ENCODE peak calls at places on chromosome 14, in nine cellular contexts. One of them, this sample, is unnamed.

GRCh38 chr14:95460647-95461478 is 55.6 kb downstream of the SYNE3 start:
- DNase-seq in suprapubic skin: no peak
- DNase-seq in tibial artery: no peak
- DNase-seq in ovary: peak; percentile 60
- DNase-seq in astrocyte of the cerebellum: peak; percentile 35
- DNase-seq in heart right ventricle: no peak
- DNase-seq in Panc1: no peak
- DNase-seq in left ventricle myocardium inferior: no peak
- DNase-seq in OCI-LY7: no peak
- DNase-seq in this sample: no peak

GRCh38 chr14:101476931-101477553 is 84.3 kb upstream of the DIO3 start:
- DNase-seq in Panc1: peak; percentile 65
- DNase-seq in ovary: no peak
- DNase-seq in OCI-LY7: peak; percentile 6
- DNase-seq in left ventricle myocardium inferior: no peak
- DNase-seq in heart right ventricle: no peak
- DNase-seq in suprapubic skin: peak; percentile 66
- DNase-seq in tibial artery: peak; percentile 60
- DNase-seq in astrocyte of the cerebellum: no peak
- DNase-seq in this sample: no peak

GRCh38 chr14:98323850-98324249 is 948.1 kb downstream of the BCL11B start:
- DNase-seq in ovary: no peak
- DNase-seq in left ventricle myocardium inferior: no peak
- DNase-seq in tibial artery: no peak
- DNase-seq in astrocyte of the cerebellum: peak; percentile 81
- DNase-seq in OCI-LY7: no peak
- DNase-seq in Panc1: no peak
- DNase-seq in suprapubic skin: no peak
- DNase-seq in heart right ventricle: no peak
- DNase-seq in this sample: no peak

GRCh38 chr14:32201816-32202467 is at the start of gene RNU6-7:
- DNase-seq in heart right ventricle: peak; percentile 18
- DNase-seq in astrocyte of the cerebellum: no peak
- DNase-seq in OCI-LY7: no peak
- DNase-seq in left ventricle myocardium inferior: peak; percentile 20
- DNase-seq in ovary: peak; percentile 77
- DNase-seq in suprapubic skin: no peak
- DNase-seq in tibial artery: peak; percentile 70
- DNase-seq in Panc1: peak; percentile 46
- DNase-seq in this sample: no peak

GRCh38 chr14:49975286-49975685 is 82.4 kb downstream of the ARF6 start:
- DNase-seq in OCI-LY7: no peak
- DNase-seq in ovary: no peak
- DNase-seq in tibial artery: no peak
- DNase-seq in left ventricle myocardium inferior: no peak
- DNase-seq in heart right ventricle: no peak
- DNase-seq in Panc1: peak; percentile 92
- DNase-seq in suprapubic skin: no peak
- DNase-seq in astrocyte of the cerebellum: peak; percentile 83
- DNase-seq in this sample: no peak

GRCh38 chr14:104794099-104794498 is 1.4 kb downstream of the AKT1 start:
- DNase-seq in astrocyte of the cerebellum: peak; percentile 34
- DNase-seq in tibial artery: no peak
- DNase-seq in ovary: peak; percentile 71
- DNase-seq in suprapubic skin: no peak
- DNase-seq in OCI-LY7: peak; percentile 39
- DNase-seq in Panc1: no peak
- DNase-seq in left ventricle myocardium inferior: no peak
- DNase-seq in heart right ventricle: peak; percentile 59
- DNase-seq in this sample: no peak

GRCh38 chr14:81990312-81990761 is 456.7 kb upstream of the SEL1L start:
- DNase-seq in astrocyte of the cerebellum: peak; percentile 42
- DNase-seq in left ventricle myocardium inferior: no peak
- DNase-seq in heart right ventricle: no peak
- DNase-seq in ovary: no peak
- DNase-seq in OCI-LY7: peak; percentile 57
- DNase-seq in tibial artery: no peak
- DNase-seq in Panc1: peak; percentile 38
- DNase-seq in suprapubic skin: no peak
- DNase-seq in this sample: peak; percentile 7

GRCh38 chr14:50821471-50822464 is 9.2 kb downstream of the NIN start:
- DNase-seq in Panc1: no peak
- DNase-seq in heart right ventricle: peak; percentile 36
- DNase-seq in suprapubic skin: no peak
- DNase-seq in OCI-LY7: no peak
- DNase-seq in astrocyte of the cerebellum: no peak
- DNase-seq in left ventricle myocardium inferior: peak; percentile 28
- DNase-seq in tibial artery: no peak
- DNase-seq in ovary: no peak
- DNase-seq in this sample: no peak

GRCh38 chr14:26765768-26766550 is 168.1 kb upstream of the NOVA1 start:
- DNase-seq in heart right ventricle: peak; percentile 12
- DNase-seq in left ventricle myocardium inferior: peak; percentile 41
- DNase-seq in astrocyte of the cerebellum: peak; percentile 87
- DNase-seq in ovary: no peak
- DNase-seq in OCI-LY7: no peak
- DNase-seq in suprapubic skin: no peak
- DNase-seq in Panc1: no peak
- DNase-seq in tibial artery: no peak
- DNase-seq in this sample: no peak

GRCh38 chr14:72706485-72706884 is 187.4 kb downstream of the DPF3 start:
- DNase-seq in ovary: no peak
- DNase-seq in tibial artery: no peak
- DNase-seq in left ventricle myocardium inferior: no peak
- DNase-seq in astrocyte of the cerebellum: no peak
- DNase-seq in heart right ventricle: no peak
- DNase-seq in Panc1: no peak
- DNase-seq in suprapubic skin: no peak
- DNase-seq in OCI-LY7: no peak
- DNase-seq in this sample: no peak

GRCh38 chr14:95516554-95517209 is at the start of gene SYNE3:
- DNase-seq in suprapubic skin: peak; percentile 84
- DNase-seq in ovary: peak; percentile 71
- DNase-seq in Panc1: no peak
- DNase-seq in heart right ventricle: peak; percentile 80
- DNase-seq in left ventricle myocardium inferior: peak; percentile 78
- DNase-seq in tibial artery: peak; percentile 82
- DNase-seq in astrocyte of the cerebellum: no peak
- DNase-seq in OCI-LY7: no peak
- DNase-seq in this sample: no peak

GRCh38 chr14:103066399-103066798 is 9.1 kb upstream of the CDC42BPB start:
- DNase-seq in heart right ventricle: no peak
- DNase-seq in astrocyte of the cerebellum: no peak
- DNase-seq in tibial artery: no peak
- DNase-seq in suprapubic skin: no peak
- DNase-seq in ovary: peak; percentile 49
- DNase-seq in Panc1: no peak
- DNase-seq in OCI-LY7: no peak
- DNase-seq in left ventricle myocardium inferior: no peak
- DNase-seq in this sample: no peak

GRCh38 chr14:47447076-47447475 is 228.3 kb downstream of the MDGA2 start:
- DNase-seq in tibial artery: no peak
- DNase-seq in Panc1: no peak
- DNase-seq in heart right ventricle: no peak
- DNase-seq in left ventricle myocardium inferior: no peak
- DNase-seq in suprapubic skin: no peak
- DNase-seq in astrocyte of the cerebellum: no peak
- DNase-seq in ovary: no peak
- DNase-seq in OCI-LY7: no peak
- DNase-seq in this sample: no peak

GRCh38 chr14:47439953-47440352 is 235.5 kb downstream of the MDGA2 start:
- DNase-seq in OCI-LY7: no peak
- DNase-seq in ovary: no peak
- DNase-seq in tibial artery: no peak
- DNase-seq in left ventricle myocardium inferior: no peak
- DNase-seq in astrocyte of the cerebellum: no peak
- DNase-seq in Panc1: no peak
- DNase-seq in heart right ventricle: no peak
- DNase-seq in suprapubic skin: no peak
- DNase-seq in this sample: no peak

GRCh38 chr14:47438650-47439140 is 236.7 kb downstream of the MDGA2 start:
- DNase-seq in tibial artery: no peak
- DNase-seq in suprapubic skin: no peak
- DNase-seq in left ventricle myocardium inferior: no peak
- DNase-seq in Panc1: no peak
- DNase-seq in astrocyte of the cerebellum: peak; percentile 38
- DNase-seq in OCI-LY7: no peak
- DNase-seq in heart right ventricle: no peak
- DNase-seq in ovary: no peak
- DNase-seq in this sample: no peak

GRCh38 chr14:47442206-47442605 is 233.2 kb downstream of the MDGA2 start:
- DNase-seq in left ventricle myocardium inferior: no peak
- DNase-seq in suprapubic skin: no peak
- DNase-seq in ovary: no peak
- DNase-seq in OCI-LY7: no peak
- DNase-seq in Panc1: no peak
- DNase-seq in heart right ventricle: no peak
- DNase-seq in astrocyte of the cerebellum: peak; percentile 2
- DNase-seq in tibial artery: no peak
- DNase-seq in this sample: no peak
- TF ChIP-seq CTCF in left ventricle myocardium inferior: peak; percentile 22
- TF ChIP-seq CTCF in suprapubic skin: no peak
- TF ChIP-seq CTCF in ovary: no peak
- TF ChIP-seq CTCF in OCI-LY7: no peak
- TF ChIP-seq CTCF in Panc1: peak; percentile 14
- TF ChIP-seq CTCF in heart right ventricle: no peak
- TF ChIP-seq CTCF in astrocyte of the cerebellum: peak; percentile 27
- TF ChIP-seq CTCF in tibial artery: no peak
- TF ChIP-seq CTCF in this sample: no peak

DNA sequence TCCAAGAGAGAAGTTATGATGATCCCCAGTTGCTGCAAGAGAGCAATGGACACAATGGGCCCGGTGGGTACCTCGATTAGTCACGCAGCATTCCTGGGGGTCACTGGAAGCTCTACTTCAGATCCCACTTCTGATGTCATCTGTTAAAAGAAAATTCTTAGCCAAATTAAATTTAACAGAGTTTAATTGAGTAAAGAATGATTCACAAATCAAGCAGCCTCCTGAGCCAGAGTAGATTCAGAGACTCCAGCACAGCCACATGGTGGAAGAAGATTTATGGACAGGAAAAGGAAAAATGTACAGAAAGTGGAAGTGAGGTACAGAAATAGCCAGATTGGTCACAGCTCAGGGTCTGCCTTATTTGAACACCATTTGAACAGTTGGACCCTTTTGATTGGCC is 107.5 kb downstream of the SPTSSA start:
- DNase-seq in tibial artery: no peak
- DNase-seq in left ventricle myocardium inferior: no peak
- DNase-seq in OCI-LY7: no peak
- DNase-seq in ovary: no peak
- DNase-seq in suprapubic skin: no peak
- DNase-seq in astrocyte of the cerebellum: no peak
- DNase-seq in heart right ventricle: no peak
- DNase-seq in Panc1: no peak
- DNase-seq in this sample: no peak
- H3K4me3 ChIP-seq in tibial artery: no peak overlapping the region
- H3K4me3 ChIP-seq in left ventricle myocardium inferior: no peak overlapping the region
- H3K4me3 ChIP-seq in OCI-LY7: no peak overlapping the region
- H3K4me3 ChIP-seq in ovary: no peak overlapping the region
- H3K4me3 ChIP-seq in suprapubic skin: no peak overlapping the region
- H3K4me3 ChIP-seq in astrocyte of the cerebellum: no peak overlapping the region
- H3K4me3 ChIP-seq in heart right ventricle: no peak overlapping the region
- H3K4me3 ChIP-seq in Panc1: no peak overlapping the region
- H3K4me3 ChIP-seq in this sample: no peak overlapping the region

GRCh38 chr14:86646688-86647687 is 1117.0 kb downstream of the FLRT2 start:
- DNase-seq in OCI-LY7: peak; percentile 23
- DNase-seq in astrocyte of the cerebellum: no peak
- DNase-seq in tibial artery: no peak
- DNase-seq in suprapubic skin: no peak
- DNase-seq in Panc1: no peak
- DNase-seq in left ventricle myocardium inferior: no peak
- DNase-seq in heart right ventricle: no peak
- DNase-seq in ovary: no peak
- DNase-seq in this sample: no peak
- TF ChIP-seq CTCF in OCI-LY7: peak; percentile 80
- TF ChIP-seq CTCF in astrocyte of the cerebellum: no peak
- TF ChIP-seq CTCF in tibial artery: no peak
- TF ChIP-seq CTCF in suprapubic skin: no peak
- TF ChIP-seq CTCF in Panc1: peak; percentile 33
- TF ChIP-seq CTCF in left ventricle myocardium inferior: no peak
- TF ChIP-seq CTCF in heart right ventricle: no peak
- TF ChIP-seq CTCF in ovary: no peak
- TF ChIP-seq CTCF in this sample: peak; percentile 28

GRCh38 chr14:36513451-36514277 is 6.4 kb downstream of the NKX2-1 start:
- DNase-seq in left ventricle myocardium inferior: no peak
- DNase-seq in astrocyte of the cerebellum: no peak
- DNase-seq in heart right ventricle: no peak
- DNase-seq in ovary: no peak
- DNase-seq in Panc1: no peak
- DNase-seq in suprapubic skin: no peak
- DNase-seq in tibial artery: no peak
- DNase-seq in OCI-LY7: no peak
- DNase-seq in this sample: no peak
- H3K4me3 ChIP-seq in left ventricle myocardium inferior: no peak overlapping the region
- H3K4me3 ChIP-seq in astrocyte of the cerebellum: no peak overlapping the region
- H3K4me3 ChIP-seq in heart right ventricle: no peak overlapping the region
- H3K4me3 ChIP-seq in ovary: no peak overlapping the region
- H3K4me3 ChIP-seq in Panc1: no peak overlapping the region
- H3K4me3 ChIP-seq in suprapubic skin: no peak overlapping the region
- H3K4me3 ChIP-seq in tibial artery: no peak overlapping the region
- H3K4me3 ChIP-seq in OCI-LY7: no peak overlapping the region
- H3K4me3 ChIP-seq in this sample: no peak overlapping the region

GRCh38 chr14:22370084-22370847 is 218.8 kb downstream of the DAD1 start:
- DNase-seq in tibial artery: peak; percentile 90
- DNase-seq in astrocyte of the cerebellum: no peak
- DNase-seq in suprapubic skin: no peak
- DNase-seq in Panc1: no peak
- DNase-seq in heart right ventricle: no peak
- DNase-seq in left ventricle myocardium inferior: peak; percentile 35
- DNase-seq in OCI-LY7: no peak
- DNase-seq in ovary: no peak
- DNase-seq in this sample: no peak

GRCh38 chr14:22379727-22380126 is 209.3 kb downstream of the DAD1 start:
- DNase-seq in tibial artery: no peak
- DNase-seq in suprapubic skin: no peak
- DNase-seq in left ventricle myocardium inferior: no peak
- DNase-seq in Panc1: no peak
- DNase-seq in ovary: no peak
- DNase-seq in heart right ventricle: no peak
- DNase-seq in astrocyte of the cerebellum: no peak
- DNase-seq in OCI-LY7: no peak
- DNase-seq in this sample: no peak

GRCh38 chr14:22378181-22378580 is 210.8 kb downstream of the DAD1 start:
- DNase-seq in tibial artery: no peak
- DNase-seq in left ventricle myocardium inferior: no peak
- DNase-seq in heart right ventricle: no peak
- DNase-seq in Panc1: no peak
- DNase-seq in suprapubic skin: no peak
- DNase-seq in OCI-LY7: no peak
- DNase-seq in ovary: no peak
- DNase-seq in astrocyte of the cerebellum: no peak
- DNase-seq in this sample: no peak

GRCh38 chr14:22380511-22381455 is 208.2 kb downstream of the DAD1 start:
- DNase-seq in tibial artery: no peak
- DNase-seq in Panc1: peak; percentile 22
- DNase-seq in left ventricle myocardium inferior: no peak
- DNase-seq in suprapubic skin: no peak
- DNase-seq in heart right ventricle: no peak
- DNase-seq in OCI-LY7: no peak
- DNase-seq in ovary: no peak
- DNase-seq in astrocyte of the cerebellum: no peak
- DNase-seq in this sample: no peak

GRCh38 chr14:22375321-22375930 is 213.6 kb downstream of the DAD1 start:
- DNase-seq in suprapubic skin: no peak
- DNase-seq in tibial artery: no peak
- DNase-seq in left ventricle myocardium inferior: no peak
- DNase-seq in astrocyte of the cerebellum: no peak
- DNase-seq in OCI-LY7: peak; percentile 81
- DNase-seq in Panc1: peak; percentile 33
- DNase-seq in ovary: no peak
- DNase-seq in heart right ventricle: no peak
- DNase-seq in this sample: no peak
- TF ChIP-seq CTCF in suprapubic skin: peak; percentile 45
- TF ChIP-seq CTCF in tibial artery: peak; percentile 53
- TF ChIP-seq CTCF in left ventricle myocardium inferior: peak; percentile 72
- TF ChIP-seq CTCF in astrocyte of the cerebellum: peak; percentile 48
- TF ChIP-seq CTCF in OCI-LY7: peak; percentile 97
- TF ChIP-seq CTCF in Panc1: peak; percentile 59
- TF ChIP-seq CTCF in ovary: no peak
- TF ChIP-seq CTCF in heart right ventricle: peak; percentile 60
- TF ChIP-seq CTCF in this sample: peak; percentile 56